ENCODE peak calls at places on chromosome 5, in five cellular contexts. D is esophagus squamous epithelium, I is pancreas, T is mucosa of descending colon, G is lung. X is an unnamed sample. For H3K9me3 and H3K4me1, the result is how much of the 10 kb centered on the place peaks cover.

GRCh38 chr5:166369326-166369725 is 1922.1 kb upstream of the WWC1 start:
- DNase-seq in D (no peak), G (no peak), I (no peak), T (no peak), X (no peak)

GRCh38 chr5:51816427-51816826 is 433.2 kb downstream of the ISL1 start:
- DNase-seq in D (no peak), I (no peak), G (no peak), T (no peak), X (no peak)

GRCh38 chr5:80389575-80389974 is 18.3 kb upstream of the ZFYVE16 start:
- DNase-seq in I (no peak), D (no peak), T (peak), G (no peak), X (peak)

GRCh38 chr5:76715734-76716455 is at the start of gene F2R:
- DNase-seq in G (no peak), I (peak), D (no peak), T (peak), X (peak)

GRCh38 chr5:21810737-21811316 is 1042.3 kb downstream of the CDH12 start:
- DNase-seq in T (no peak), G (no peak), I (no peak), D (no peak), X (no peak)

GRCh38 chr5:139896718-139897117 is 101.1 kb downstream of the PSD2 start:
- DNase-seq in D (no peak), G (no peak), T (no peak), I (no peak), X (no peak)

GRCh38 chr5:37727238-37727637 is 112.6 kb downstream of the GDNF start:
- DNase-seq in D (no peak), T (no peak), I (no peak), G (no peak), X (no peak)

GRCh38 chr5:109310315-109310714 is 99.5 kb downstream of the PJA2 start:
- DNase-seq in G (no peak), I (no peak), D (no peak), T (no peak), X (no peak)

GRCh38 chr5:175885813-175886212 is 14.4 kb downstream of the CPLX2 start:
- DNase-seq in D (no peak), T (no peak), G (no peak), I (no peak), X (no peak)

GRCh38 chr5:133569347-133569746 is 43.0 kb downstream of the FSTL4 start:
- DNase-seq in G (no peak), T (no peak), D (no peak), I (no peak), X (no peak)

GRCh38 chr5:1062761-1063568 is 48.9 kb downstream of the SLC12A7 start:
- DNase-seq in G (no peak), D (no peak), I (peak), T (no peak), X (peak)

GRCh38 chr5:31581498-31582099 is 49.5 kb downstream of the C5orf22 start:
- DNase-seq in T (peak), G (no peak), D (no peak), I (no peak), X (no peak)

GRCh38 chr5:54669845-54670635 is 152.5 kb downstream of the SNX18 start:
- DNase-seq in I (no peak), T (no peak), G (no peak), D (no peak), X (no peak)

GRCh38 chr5:55918097-55919035 is 67.2 kb downstream of the IL31RA start:
- DNase-seq in D (no peak), G (peak), I (no peak), T (no peak), X (no peak)

GRCh38 chr5:77015938-77016569 is 14.2 kb upstream of the AGGF1 start:
- DNase-seq in G (no peak), T (no peak), I (no peak), D (no peak), X (no peak)

GRCh38 chr5:15585826-15586591 is 86.0 kb downstream of the FBXL7 start:
- DNase-seq in G (no peak), D (no peak), I (no peak), T (no peak), X (no peak)

GRCh38 chr5:139708877-139709586 is 60.9 kb downstream of the CXXC5 start:
- DNase-seq in D (no peak), T (peak), G (peak), I (peak), X (peak)

GRCh38 chr5:15620501-15620900 is 120.5 kb downstream of the FBXL7 start:
- DNase-seq in D (no peak), T (no peak), I (no peak), G (no peak), X (peak)

GRCh38 chr5:133118741-133119140 is 66.9 kb downstream of the HSPA4 start:
- DNase-seq in G (no peak), I (no peak), D (no peak), T (no peak), X (peak)

GRCh38 chr5:162243651-162244050 is 176.1 kb downstream of the GABRG2 start:
- DNase-seq in D (no peak), I (no peak), T (no peak), G (no peak), X (no peak)

GRCh38 chr5:67306997-67307580 is 110.5 kb upstream of the CD180 start:
- DNase-seq in G (no peak), I (no peak), D (no peak), T (no peak), X (no peak)

GRCh38 chr5:107808671-107809137 is 138.0 kb upstream of the EFNA5 start:
- DNase-seq in T (no peak), I (no peak), D (no peak), G (no peak), X (no peak)

GRCh38 chr5:100697970-100698369 is 162.8 kb downstream of the FAM174A start:
- DNase-seq in G (no peak), T (no peak), D (no peak), I (no peak), X (no peak)

GRCh38 chr5:84724683-84725082 is 340.0 kb upstream of the EDIL3 start:
- DNase-seq in G (no peak), T (no peak), I (no peak), D (no peak), X (no peak)

DNA sequence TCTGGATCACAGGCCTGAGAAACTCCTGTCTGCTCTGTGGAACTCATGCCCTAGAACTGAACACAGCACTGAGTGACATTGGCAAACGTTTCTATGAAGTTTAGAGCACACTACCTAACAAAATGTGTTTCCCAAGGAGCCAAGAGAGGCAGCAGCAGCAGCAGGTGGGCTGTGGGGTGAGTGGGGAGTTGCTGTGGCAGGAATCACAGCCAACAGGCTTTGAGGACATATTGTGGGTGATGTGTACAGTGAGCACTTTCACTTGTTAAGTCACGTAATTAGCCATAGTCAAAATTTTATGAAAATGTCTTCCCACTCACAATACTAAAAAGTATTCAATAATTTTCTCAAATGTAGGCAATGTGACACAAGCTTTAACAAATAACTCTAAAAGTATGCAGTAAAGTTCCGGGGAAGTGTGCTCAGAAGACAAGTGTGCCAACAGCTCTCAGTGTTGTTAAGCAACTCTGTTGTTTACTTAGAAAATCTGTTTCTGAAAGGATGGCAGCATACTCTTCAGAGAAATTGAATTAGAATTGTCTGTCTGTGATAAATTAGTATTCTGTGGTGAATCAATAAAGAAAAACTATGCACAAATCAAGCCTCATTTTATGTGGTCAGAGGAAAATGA is 482.1 kb downstream of the SEMA5A start:
- DNase-seq in I (no peak), T (no peak), D (no peak), G (no peak), X (no peak)
- H3K9me3 ChIP-seq in I (under half), T (under half), D (under half), G (under half), X (under half)

GRCh38 chr5:151237685-151238084 is 13.8 kb upstream of the CCDC69 start:
- DNase-seq in G (no peak), D (no peak), T (no peak), I (no peak), X (no peak)

GRCh38 chr5:151236888-151237287 is 13.0 kb upstream of the CCDC69 start:
- DNase-seq in T (no peak), G (no peak), D (no peak), I (no peak), X (no peak)

GRCh38 chr5:151231359-151231758 is 7.5 kb upstream of the CCDC69 start:
- DNase-seq in I (no peak), T (no peak), G (no peak), D (no peak), X (no peak)

GRCh38 chr5:151233576-151234202 is 9.8 kb upstream of the CCDC69 start:
- DNase-seq in D (no peak), I (no peak), G (no peak), T (no peak), X (no peak)

GRCh38 chr5:151234476-151235238 is 10.8 kb upstream of the CCDC69 start:
- DNase-seq in I (peak), G (peak), T (peak), D (no peak), X (peak)
- H3K4me1 ChIP-seq in I (under half), G (under half), T (under half), D (under half), X (under half)

GRCh38 chr5:141420855-141421488 is at the start of gene PCDHGA11:
- DNase-seq in G (no peak), T (peak), D (no peak), I (no peak), X (no peak)
- H3K9me3 ChIP-seq in G (under half), T (half or more), D (half or more), I (under half), X (under half)

GRCh38 chr5:135013947-135014570 is 20.0 kb downstream of the PITX1 start:
- DNase-seq in D (no peak), I (peak), T (no peak), G (no peak), X (no peak)
- H3K4me1 ChIP-seq in D (half or more), I (under half), T (under half), G (under half), X (under half)

DNA sequence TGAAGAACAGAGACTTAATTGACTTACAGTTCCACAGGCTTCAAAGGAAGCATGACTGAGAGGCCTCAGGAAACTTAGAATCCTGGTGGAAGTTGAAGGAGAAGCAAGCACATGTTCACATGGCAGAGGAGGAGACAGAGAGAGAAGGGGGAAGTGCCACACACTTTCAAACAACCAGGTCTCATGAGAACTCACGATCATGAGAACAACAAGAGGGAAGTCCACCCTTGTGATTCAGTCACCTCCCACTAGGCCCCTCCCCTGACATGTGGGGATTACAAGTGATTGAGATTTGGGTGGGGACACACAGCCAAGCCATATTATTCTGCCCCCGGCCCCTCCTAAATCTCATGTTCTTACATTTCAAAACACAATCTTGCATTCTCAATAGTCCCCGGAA is 19.5 kb downstream of the NR3C1 start:
- DNase-seq in T (no peak), I (no peak), D (no peak), G (no peak), X (no peak)
- H3K9me3 ChIP-seq in T (under half), I (under half), D (under half), G (under half), X (under half)

GRCh38 chr5:149153751-149154610 is 12.7 kb downstream of the ABLIM3 start:
- DNase-seq in T (no peak), I (no peak), G (peak), D (no peak), X (peak)

GRCh38 chr5:149150457-149150856 is 9.2 kb downstream of the ABLIM3 start:
- DNase-seq in D (no peak), T (no peak), I (no peak), G (no peak), X (no peak)

GRCh38 chr5:149151717-149152116 is 10.4 kb downstream of the ABLIM3 start:
- DNase-seq in D (no peak), T (no peak), G (no peak), I (no peak), X (no peak)

GRCh38 chr5:149153193-149153750 is 12.0 kb downstream of the ABLIM3 start:
- DNase-seq in I (no peak), G (no peak), T (no peak), D (no peak), X (no peak)

DNA sequence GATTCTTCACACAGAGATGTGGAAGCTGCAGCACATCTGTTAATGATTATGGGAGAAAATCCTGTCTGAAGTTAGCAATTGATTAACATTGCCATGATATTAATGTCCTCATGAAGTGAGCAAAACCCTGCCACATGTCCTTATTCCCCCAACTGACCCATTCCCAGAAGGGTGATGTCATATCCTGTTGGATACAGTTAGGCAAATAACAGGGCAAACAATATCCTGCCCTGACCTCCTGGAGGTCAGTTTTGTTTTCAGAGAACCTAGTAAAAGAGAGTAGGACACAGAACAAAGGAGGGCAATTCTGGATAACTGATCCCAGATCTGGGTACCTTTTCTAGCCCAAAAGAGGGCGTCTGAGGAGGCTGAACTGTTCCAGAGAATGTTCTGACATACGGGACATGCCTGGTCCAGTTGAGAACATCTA is 11.0 kb downstream of the ABLIM3 start:
- DNase-seq in D (no peak), T (no peak), I (no peak), G (no peak), X (no peak)
- H3K4me1 ChIP-seq in D (under half), T (under half), I (under half), G (half or more), X (under half)

DNA sequence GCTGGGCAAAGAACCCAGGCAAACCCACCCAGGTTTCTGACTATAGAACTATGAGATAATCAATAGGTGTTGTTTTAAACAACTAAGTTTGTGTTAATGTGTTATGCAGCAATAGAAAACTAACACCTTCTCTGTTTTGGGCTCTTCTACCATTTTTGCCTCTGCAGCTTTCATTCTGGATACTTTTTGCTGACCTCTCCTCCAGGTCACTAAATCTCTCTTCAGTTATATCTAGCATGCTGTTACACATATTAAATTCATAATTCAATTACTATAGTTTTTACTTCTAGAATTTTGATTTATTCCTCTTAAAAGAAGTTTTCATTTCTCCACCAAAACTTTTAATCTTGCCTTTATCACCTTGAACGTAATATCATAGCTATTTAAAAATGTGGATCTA is 17.2 kb downstream of the MAPK9 start:
- DNase-seq in I (no peak), D (no peak), T (no peak), G (no peak), X (no peak)
- H3K9me3 ChIP-seq in I (under half), D (half or more), T (half or more), G (under half), X (under half)

GRCh38 chr5:170300361-170301013 is 2.9 kb upstream of the LCP2 start:
- DNase-seq in T (peak), D (no peak), I (no peak), G (no peak), X (no peak)
- H3K4me1 ChIP-seq in T (under half), D (under half), I (under half), G (under half), X (under half)

GRCh38 chr5:180271205-180271604 is 20.7 kb downstream of the MAPK9 start:
- DNase-seq in I (no peak), D (no peak), G (no peak), T (no peak), X (no peak)
- H3K9me3 ChIP-seq in I (under half), D (half or more), G (under half), T (half or more), X (under half)